ENCODE peak calls at places on chromosomes 2 and 18, in four cellular contexts. L is mesothelial cell of epicardium, A is hepatocyte, E is neural progenitor cell. G is an unnamed sample.

GRCh38 chr18:44887227-44887631 is 206.5 kb downstream of the SETBP1 start:
- DNase-seq in L (no peak), A (peak), E (no peak), G (peak)

GRCh38 chr18:23036611-23037259 is 98.5 kb upstream of the CABLES1 start:
- DNase-seq in L (no peak), A (no peak), E (no peak), G (no peak)

GRCh38 chr2:65638438-65638837 is 206.0 kb upstream of the SPRED2 start:
- DNase-seq in L (no peak), A (no peak), E (peak), G (no peak)

GRCh38 chr18:55189972-55190371 is 230.7 kb upstream of the CCDC68 start:
- DNase-seq in L (no peak), A (peak), E (peak), G (no peak)

GRCh38 chr2:231260442-231260841 is 62.0 kb downstream of the ARMC9 start:
- DNase-seq in L (no peak), A (no peak), E (no peak), G (no peak)

GRCh38 chr18:23844991-23845680 is 155.9 kb downstream of the LAMA3 start:
- DNase-seq in L (no peak), A (peak), E (peak), G (no peak)

GRCh38 chr2:105865222-105865913 is 120.7 kb downstream of the NCK2 start:
- DNase-seq in L (no peak), A (no peak), E (no peak), G (no peak)

GRCh38 chr2:9655441-9656269 is 24.9 kb upstream of the YWHAQ start:
- DNase-seq in L (no peak), A (no peak), E (no peak), G (no peak)

GRCh38 chr2:62413116-62413663 is 92.8 kb downstream of the TMEM17 start:
- DNase-seq in L (no peak), A (no peak), E (no peak), G (no peak)

GRCh38 chr18:50819027-50819726 is 639 bp downstream of the MRO start:
- DNase-seq in L (no peak), A (peak), E (peak), G (no peak)

GRCh38 chr2:203688798-203689197 is 17.6 kb upstream of the CD28 start:
- DNase-seq in L (no peak), A (peak), E (peak), G (no peak)

GRCh38 chr2:158743899-158744298 is 51.2 kb upstream of the DAPL1 start:
- DNase-seq in L (no peak), A (no peak), E (no peak), G (no peak)

GRCh38 chr2:44798139-44798659 is 143.3 kb upstream of the SIX3 start:
- DNase-seq in L (no peak), A (no peak), E (no peak), G (no peak)

GRCh38 chr2:215878476-215879063 is 134.8 kb downstream of the MREG start:
- DNase-seq in L (no peak), A (no peak), E (no peak), G (no peak)

GRCh38 chr2:171167352-171167997 is 6.8 kb upstream of the TLK1 start:
- DNase-seq in L (no peak), A (no peak), E (no peak), G (no peak)

GRCh38 chr2:216181351-216181750 is 72.2 kb downstream of the XRCC5 start:
- DNase-seq in L (no peak), A (peak), E (peak), G (no peak)

GRCh38 chr2:42089340-42089925 is 41.6 kb downstream of the PKDCC start:
- DNase-seq in L (no peak), A (peak), E (peak), G (peak)

GRCh38 chr2:206144383-206144782 is 14.9 kb downstream of the NDUFS1 start:
- DNase-seq in L (no peak), A (no peak), E (no peak), G (no peak)

GRCh38 chr18:62420513-62421209 is 95.6 kb downstream of the TNFRSF11A start:
- DNase-seq in L (no peak), A (peak), E (no peak), G (peak)

GRCh38 chr2:9710311-9710710 is 79.5 kb upstream of the YWHAQ start:
- DNase-seq in L (no peak), A (no peak), E (no peak), G (no peak)

GRCh38 chr2:203893823-203894222 is 26.3 kb downstream of the CTLA4 start:
- DNase-seq in L (no peak), A (no peak), E (no peak), G (no peak)

GRCh38 chr2:25178976-25179375 is 10.6 kb upstream of the POMC start:
- DNase-seq in L (no peak), A (no peak), E (no peak), G (no peak)

GRCh38 chr18:77108001-77108692 is 24.4 kb downstream of the MBP start:
- DNase-seq in L (no peak), A (peak), E (peak), G (peak)

GRCh38 chr2:30775833-30776232 is 31.4 kb downstream of the CAPN13 start:
- DNase-seq in L (no peak), A (peak), E (no peak), G (no peak)

GRCh38 chr2:160993543-160994090 is 166.6 kb upstream of the TANK start:
- DNase-seq in L (no peak), A (no peak), E (no peak), G (no peak)

GRCh38 chr2:9565436-9566153 is 10.0 kb upstream of the ADAM17 start:
- DNase-seq in L (no peak), A (peak), E (no peak), G (no peak)

GRCh38 chr2:44267269-44268258 is 7.7 kb upstream of the SLC3A1 start:
- DNase-seq in L (no peak), A (no peak), E (peak), G (no peak)

GRCh38 chr2:120771556-120772208 is 36.0 kb downstream of the GLI2 start:
- DNase-seq in L (no peak), A (peak), E (no peak), G (no peak)

GRCh38 chr2:57543211-57543610 is 503.4 kb upstream of the VRK2 start:
- DNase-seq in L (no peak), A (no peak), E (no peak), G (no peak)

GRCh38 chr2:132282911-132283310 is 121.2 kb upstream of the ANKRD30BL start:
- DNase-seq in L (no peak), A (no peak), E (no peak), G (no peak)

GRCh38 chr2:102063360-102063947 is 71.7 kb downstream of the IL1R2 start:
- DNase-seq in L (no peak), A (peak), E (no peak), G (no peak)

GRCh38 chr18:56221195-56222065 is 417.0 kb downstream of the TXNL1 start:
- DNase-seq in L (no peak), A (no peak), E (no peak), G (no peak)

GRCh38 chr2:111618953-111619902 is 264.8 kb downstream of the ANAPC1 start:
- DNase-seq in L (no peak), A (no peak), E (peak), G (peak)
- TF ChIP-seq CTCF in L (no peak), A (peak), E (peak), G (no peak)

GRCh38 chr2:49254401-49254800 is 100.1 kb upstream of the FSHR start:
- DNase-seq in L (no peak), A (no peak), E (no peak), G (no peak)

GRCh38 chr2:49259926-49260325 is 105.6 kb upstream of the FSHR start:
- DNase-seq in L (no peak), A (no peak), E (no peak), G (no peak)

GRCh38 chr2:49251766-49252165 is 97.5 kb upstream of the FSHR start:
- DNase-seq in L (no peak), A (no peak), E (no peak), G (no peak)

GRCh38 chr2:49251251-49251650 is 96.9 kb upstream of the FSHR start:
- DNase-seq in L (no peak), A (no peak), E (no peak), G (no peak)

GRCh38 chr2:49255325-49256023 is 101.2 kb upstream of the FSHR start:
- DNase-seq in L (no peak), A (peak), E (no peak), G (no peak)
- TF ChIP-seq CTCF in L (peak), A (peak), E (no peak), G (no peak)

GRCh38 chr18:65753520-65753919 is 2.7 kb downstream of the CDH7 start:
- DNase-seq in L (no peak), A (peak), E (peak), G (no peak)
- TF ChIP-seq CTCF in L (no peak), A (peak), E (peak), G (no peak)

GRCh38 chr18:58140366-58141325 is 96.6 kb downstream of the NEDD4L start:
- DNase-seq in L (no peak), A (no peak), E (no peak), G (no peak)

GRCh38 chr18:58146099-58146498 is 102.1 kb downstream of the NEDD4L start:
- DNase-seq in L (no peak), A (no peak), E (no peak), G (no peak)

GRCh38 chr18:58144106-58144505 is 100.1 kb downstream of the NEDD4L start:
- DNase-seq in L (no peak), A (no peak), E (no peak), G (no peak)

GRCh38 chr18:58143391-58143790 is 99.4 kb downstream of the NEDD4L start:
- DNase-seq in L (no peak), A (peak), E (no peak), G (no peak)

GRCh38 chr18:58144671-58145285 is 100.8 kb downstream of the NEDD4L start:
- DNase-seq in L (no peak), A (no peak), E (no peak), G (no peak)
- TF ChIP-seq CTCF in L (no peak), A (no peak), E (no peak), G (no peak)

DNA sequence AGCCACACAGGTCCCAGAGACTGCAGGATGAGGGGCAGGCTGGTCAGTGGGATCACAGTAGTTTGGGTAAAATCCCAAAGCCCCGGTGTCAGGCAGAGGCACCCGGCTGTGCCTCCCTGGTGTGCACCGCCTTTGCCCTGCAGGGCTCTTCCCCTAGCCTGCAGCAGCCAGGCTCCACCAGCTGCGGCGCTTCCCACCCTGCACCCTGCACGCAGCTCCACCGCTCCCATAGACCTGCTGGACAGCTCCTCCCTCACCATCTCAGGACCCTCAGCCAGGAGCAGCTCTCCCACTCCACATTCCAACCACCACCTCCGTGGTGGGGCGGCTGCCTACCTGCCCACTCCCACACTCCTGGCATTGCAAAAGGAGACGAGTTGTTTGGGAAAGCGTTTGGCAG is 287.3 kb upstream of the HDAC4 start:
- DNase-seq in L (no peak), A (no peak), E (no peak), G (no peak)
- TF ChIP-seq CTCF in L (no peak), A (no peak), E (no peak), G (no peak)

GRCh38 chr2:156728328-156728727 is 292.1 kb downstream of the GPD2 start:
- DNase-seq in L (no peak), A (no peak), E (no peak), G (no peak)

GRCh38 chr2:156727867-156728266 is 291.7 kb downstream of the GPD2 start:
- DNase-seq in L (no peak), A (no peak), E (no peak), G (no peak)
- TF ChIP-seq CTCF in L (no peak), A (no peak), E (no peak), G (no peak)

GRCh38 chr2:76599732-76600368 is 889.1 kb upstream of the GCFC2 start:
- DNase-seq in L (no peak), A (peak), E (peak), G (no peak)
- TF ChIP-seq CTCF in L (peak), A (peak), E (peak), G (no peak)